ENCODE peak calls at places on chromosomes 6 and 20, in four cellular contexts. O is HepG2, N is A549, A is GM12878. D is an unnamed sample.

GRCh38 chr6:165571068-165571682 is 91.9 kb downstream of the PDE10A start:
- DNase-seq in O (no peak), N (no peak), A (no peak), D (no peak)

GRCh38 chr20:54350415-54350814 is 125.0 kb upstream of the DOK5 start:
- DNase-seq in O (no peak), N (no peak), A (no peak), D (no peak)

GRCh38 chr6:45959534-45960195 is 56.0 kb downstream of the CLIC5 start:
- DNase-seq in O (no peak), N (no peak), A (no peak), D (no peak)

GRCh38 chr20:21315138-21315537 is 12.0 kb downstream of the XRN2 start:
- DNase-seq in O (no peak), N (no peak), A (no peak), D (no peak)

GRCh38 chr20:48933017-48933766 is 11.7 kb downstream of the ARFGEF2 start:
- DNase-seq in O (no peak), N (no peak), A (no peak), D (no peak)

GRCh38 chr6:42745083-42745637 is 743 bp downstream of the TBCC start:
- DNase-seq in O (peak; percentile 27), N (peak; percentile 14), A (no peak), D (peak; percentile 45)

GRCh38 chr6:20647585-20647984 is 113.3 kb downstream of the CDKAL1 start:
- DNase-seq in O (no peak), N (no peak), A (no peak), D (no peak)

GRCh38 chr6:168025831-168026325 is 28.4 kb downstream of the KIF25 start:
- DNase-seq in O (no peak), N (no peak), A (no peak), D (no peak)

GRCh38 chr6:90790696-90791095 is 203.8 kb upstream of the MAP3K7 start:
- DNase-seq in O (no peak), N (no peak), A (no peak), D (no peak)

GRCh38 chr6:61711849-61712248 is 574.2 kb downstream of the KHDRBS2 start:
- DNase-seq in O (no peak), N (no peak), A (no peak), D (peak; percentile 51)

GRCh38 chr20:48787861-48788375 is 39.9 kb downstream of the PREX1 start:
- DNase-seq in O (peak; percentile 17), N (peak; percentile 29), A (no peak), D (no peak)

GRCh38 chr6:36662380-36662779 is 16.1 kb upstream of the CDKN1A start:
- DNase-seq in O (no peak), N (no peak), A (no peak), D (no peak)

GRCh38 chr6:73951186-73951585 is 255.2 kb downstream of the CD109 start:
- DNase-seq in O (no peak), N (no peak), A (no peak), D (no peak)

GRCh38 chr20:62364911-62365736 is 2.0 kb downstream of the LAMA5 start:
- DNase-seq in O (no peak), N (no peak), A (no peak), D (no peak)

GRCh38 chr6:111482236-111482958 is 621 bp downstream of the REV3L start:
- DNase-seq in O (no peak), N (no peak), A (no peak), D (peak; percentile 62)

GRCh38 chr20:1891263-1892121 is 3.7 kb upstream of the SIRPA start:
- DNase-seq in O (no peak), N (no peak), A (no peak), D (no peak)

GRCh38 chr20:63087872-63088680 is 81.3 kb upstream of the BHLHE23 start:
- DNase-seq in O (no peak), N (no peak), A (no peak), D (no peak)

GRCh38 chr6:128275030-128275429 is 245.4 kb downstream of the PTPRK start:
- DNase-seq in O (no peak), N (no peak), A (no peak), D (no peak)

GRCh38 chr20:43849496-43850197 is 65.0 kb upstream of the TOX2 start:
- DNase-seq in O (no peak), N (peak; percentile 51), A (no peak), D (no peak)

GRCh38 chr20:32282461-32282860 is 5.0 kb downstream of the KIF3B start:
- DNase-seq in O (no peak), N (no peak), A (no peak), D (no peak)

GRCh38 chr6:20483902-20484497 is 50.3 kb upstream of the CDKAL1 start:
- DNase-seq in O (no peak), N (no peak), A (no peak), D (peak; percentile 27)

GRCh38 chr6:79813854-79814477 is 133.4 kb downstream of the ELOVL4 start:
- DNase-seq in O (peak; percentile 54), N (peak; percentile 8), A (peak; percentile 16), D (peak; percentile 81)

GRCh38 chr6:51350308-51350904 is 531.7 kb downstream of the TFAP2B start:
- DNase-seq in O (no peak), N (no peak), A (no peak), D (peak; percentile 15)

GRCh38 chr20:50023116-50023802 is 40.5 kb downstream of the SNAI1 start:
- DNase-seq in O (no peak), N (no peak), A (no peak), D (no peak)

GRCh38 chr20:40134176-40134575 is 554.9 kb downstream of the MAFB start:
- DNase-seq in O (no peak), N (no peak), A (no peak), D (no peak)

GRCh38 chr6:38724343-38724742 is 9.2 kb downstream of the DNAH8 start:
- DNase-seq in O (no peak), N (no peak), A (no peak), D (no peak)

GRCh38 chr6:38723783-38724182 is 8.7 kb downstream of the DNAH8 start:
- DNase-seq in O (no peak), N (no peak), A (no peak), D (no peak)

GRCh38 chr6:38720295-38720694 is 5.2 kb downstream of the DNAH8 start:
- DNase-seq in O (peak; percentile 25), N (no peak), A (no peak), D (peak; percentile 74)

GRCh38 chr6:38722037-38722436 is 6.9 kb downstream of the DNAH8 start:
- DNase-seq in O (no peak), N (no peak), A (no peak), D (no peak)

DNA sequence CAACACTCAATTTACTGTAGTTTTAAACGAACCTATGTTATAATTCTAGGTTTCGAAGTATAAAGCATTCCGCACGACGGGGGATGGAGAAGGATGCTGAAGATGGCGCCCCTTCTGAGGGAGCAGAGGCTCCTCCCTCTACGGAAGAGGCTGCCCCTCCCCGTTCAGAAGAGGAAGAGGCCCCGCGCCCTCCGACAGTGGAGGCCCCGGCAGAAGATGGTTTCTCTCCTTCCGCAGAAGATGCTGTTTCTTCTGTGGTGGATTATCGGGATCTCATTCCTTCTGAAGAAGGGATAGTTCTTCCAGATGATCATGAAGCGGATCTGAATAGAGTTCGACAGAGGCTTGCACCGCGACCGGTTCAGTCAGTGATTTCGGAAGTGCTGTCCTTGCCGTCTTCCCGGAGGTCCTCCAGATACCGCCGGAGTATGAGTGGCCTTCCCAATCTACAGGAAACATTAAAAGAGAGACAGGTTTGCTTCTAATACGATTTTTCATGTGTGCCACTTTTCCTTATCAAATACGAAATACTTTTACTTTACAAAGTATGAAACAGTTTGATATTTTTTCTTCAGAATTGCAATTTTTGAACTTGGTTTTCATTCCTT is 7.7 kb downstream of the DNAH8 start:
- DNase-seq in O (no peak), N (no peak), A (no peak), D (peak; percentile 27)
- TF ChIP-seq JUNB in O (no peak), N (no peak), A (no peak), D (no peak)

DNA sequence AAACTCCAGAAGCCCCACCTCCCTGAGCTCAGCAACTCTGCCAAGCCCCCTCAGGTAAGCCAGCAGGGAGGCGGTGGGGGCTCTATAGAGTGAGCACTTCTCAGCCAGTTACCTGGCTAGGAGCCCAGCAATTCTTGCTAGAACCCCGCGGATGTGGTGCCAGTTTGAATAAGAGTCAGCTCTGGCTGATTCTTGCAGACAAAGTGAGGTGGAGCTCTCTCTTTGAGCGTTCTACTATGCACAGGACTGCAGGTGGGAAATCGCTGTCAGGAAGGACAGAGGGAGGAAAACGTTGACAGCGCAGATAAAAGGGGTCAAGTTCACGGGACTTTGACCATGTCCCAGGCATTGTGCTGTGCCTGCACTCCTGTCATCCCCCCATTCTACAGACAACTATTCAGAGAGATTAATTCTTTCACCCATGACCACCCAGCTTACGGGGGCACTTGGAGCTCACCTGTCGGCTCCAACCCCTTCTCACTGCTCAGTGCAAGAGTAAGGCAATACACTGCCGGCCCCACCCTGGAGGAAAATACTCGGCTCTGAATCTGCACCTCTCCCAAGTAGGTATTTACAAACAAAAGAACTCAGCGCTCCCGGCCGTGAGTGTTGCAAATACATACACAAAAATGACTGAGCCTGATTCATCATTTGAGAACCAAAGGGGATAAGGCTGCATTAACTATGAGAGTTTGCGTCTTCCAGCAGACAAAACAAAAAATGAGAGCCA is 92.8 kb downstream of the ANKRD60 start:
- DNase-seq in O (no peak), N (no peak), A (no peak), D (no peak)
- TF ChIP-seq JUNB in O (no peak), N (no peak), A (no peak), D (no peak)

GRCh38 chr6:26122402-26122792 is 35.2 kb downstream of the HFE start:
- DNase-seq in O (peak; percentile 79), N (no peak), A (no peak), D (peak; percentile 68)
- TF ChIP-seq JUNB in O (no peak), N (no peak), A (no peak), D (no peak)

GRCh38 chr6:108207013-108207412 is 41.2 kb downstream of the NR2E1 start:
- DNase-seq in O (no peak), N (no peak), A (no peak), D (no peak)
- TF ChIP-seq JUNB in O (no peak), N (no peak), A (no peak), D (no peak)

GRCh38 chr6:54775586-54775985 is 71.0 kb upstream of the FAM83B start:
- DNase-seq in O (no peak), N (no peak), A (no peak), D (no peak)

GRCh38 chr6:54772610-54773009 is 74.0 kb upstream of the FAM83B start:
- DNase-seq in O (no peak), N (no peak), A (no peak), D (no peak)

GRCh38 chr6:54778731-54779130 is 67.8 kb upstream of the FAM83B start:
- DNase-seq in O (no peak), N (no peak), A (no peak), D (no peak)

GRCh38 chr6:54771968-54772367 is 74.6 kb upstream of the FAM83B start:
- DNase-seq in O (peak; percentile 5), N (no peak), A (no peak), D (no peak)

DNA sequence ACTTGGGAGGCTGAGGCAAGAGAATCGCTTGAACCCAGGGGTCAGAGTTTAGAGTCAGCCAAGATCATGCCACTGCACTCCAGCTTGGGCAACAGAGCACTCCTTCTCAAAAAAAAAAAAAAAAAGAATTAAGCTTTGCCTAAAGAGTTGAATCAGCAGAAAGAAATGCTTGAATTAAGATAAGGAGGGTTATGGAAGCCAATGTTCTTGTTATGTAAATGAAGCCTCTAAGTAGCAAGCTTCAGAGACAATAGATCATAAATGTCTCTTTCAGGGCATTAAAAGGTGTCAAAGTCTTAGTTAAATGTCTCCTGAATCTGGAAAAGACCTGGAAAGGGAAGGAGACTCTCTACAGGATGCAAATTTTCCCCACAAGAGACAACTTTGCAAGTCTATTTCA is 69.7 kb upstream of the FAM83B start:
- DNase-seq in O (no peak), N (no peak), A (no peak), D (peak; percentile 11)
- TF ChIP-seq JUNB in O (no peak), N (no peak), A (no peak), D (no peak)

GRCh38 chr6:34373511-34373910 is 19.0 kb downstream of the NUDT3 start:
- DNase-seq in O (no peak), N (no peak), A (no peak), D (no peak)
- TF ChIP-seq JUNB in O (no peak), N (no peak), A (no peak), D (no peak)

GRCh38 chr6:85594197-85594930 is 706 bp upstream of the SNX14 start:
- DNase-seq in O (no peak), N (no peak), A (no peak), D (peak; percentile 43)
- TF ChIP-seq JUNB in O (no peak), N (no peak), A (no peak), D (no peak)